ENCODE peak calls at places on chromosomes 4 and X, in five cellular contexts. One of them, this sample, is unnamed.
A peak's percentile ranks its signal among the peaks of the same experiment; 100 is the strongest.

GRCh38 chr4:89657931-89658700 is 178.8 kb downstream of the SNCA start:
- DNase-seq in osteoblast: no peak
- DNase-seq in AG04450: peak; percentile 1
- DNase-seq in HCT116: peak; percentile 28
- DNase-seq in WERI-Rb-1: no peak
- DNase-seq in this sample: no peak

GRCh38 chrX:132807411-132808030 is 150.9 kb downstream of the HS6ST2 start:
- DNase-seq in osteoblast: no peak
- DNase-seq in AG04450: no peak
- DNase-seq in HCT116: no peak
- DNase-seq in WERI-Rb-1: no peak
- DNase-seq in this sample: no peak

GRCh38 chr4:92406488-92406887 is 102.7 kb downstream of the GRID2 start:
- DNase-seq in osteoblast: no peak
- DNase-seq in AG04450: no peak
- DNase-seq in HCT116: no peak
- DNase-seq in WERI-Rb-1: no peak
- DNase-seq in this sample: no peak

GRCh38 chrX:78035061-78035460 is 65.6 kb upstream of the PGAM4 start:
- DNase-seq in osteoblast: no peak
- DNase-seq in AG04450: no peak
- DNase-seq in HCT116: no peak
- DNase-seq in WERI-Rb-1: no peak
- DNase-seq in this sample: no peak

GRCh38 chrX:19446397-19446796 is 68.9 kb downstream of the MAP3K15 start:
- DNase-seq in osteoblast: peak; percentile 53
- DNase-seq in AG04450: no peak
- DNase-seq in HCT116: no peak
- DNase-seq in WERI-Rb-1: no peak
- DNase-seq in this sample: no peak

GRCh38 chr4:20960291-20960690 is 260.0 kb downstream of the PACRGL start:
- DNase-seq in osteoblast: no peak
- DNase-seq in AG04450: no peak
- DNase-seq in HCT116: no peak
- DNase-seq in WERI-Rb-1: no peak
- DNase-seq in this sample: no peak

GRCh38 chrX:18151157-18151556 is 69.5 kb downstream of the BEND2 start:
- DNase-seq in osteoblast: no peak
- DNase-seq in AG04450: no peak
- DNase-seq in HCT116: no peak
- DNase-seq in WERI-Rb-1: no peak
- DNase-seq in this sample: no peak

GRCh38 chr4:80263541-80264351 is 2.7 kb upstream of the FGF5 start:
- DNase-seq in osteoblast: peak; percentile 26
- DNase-seq in AG04450: no peak
- DNase-seq in HCT116: no peak
- DNase-seq in WERI-Rb-1: no peak
- DNase-seq in this sample: peak; percentile 25

GRCh38 chrX:51878056-51878455 is 15.4 kb upstream of the MAGED1 start:
- DNase-seq in osteoblast: no peak
- DNase-seq in AG04450: no peak
- DNase-seq in HCT116: no peak
- DNase-seq in WERI-Rb-1: no peak
- DNase-seq in this sample: no peak

DNA sequence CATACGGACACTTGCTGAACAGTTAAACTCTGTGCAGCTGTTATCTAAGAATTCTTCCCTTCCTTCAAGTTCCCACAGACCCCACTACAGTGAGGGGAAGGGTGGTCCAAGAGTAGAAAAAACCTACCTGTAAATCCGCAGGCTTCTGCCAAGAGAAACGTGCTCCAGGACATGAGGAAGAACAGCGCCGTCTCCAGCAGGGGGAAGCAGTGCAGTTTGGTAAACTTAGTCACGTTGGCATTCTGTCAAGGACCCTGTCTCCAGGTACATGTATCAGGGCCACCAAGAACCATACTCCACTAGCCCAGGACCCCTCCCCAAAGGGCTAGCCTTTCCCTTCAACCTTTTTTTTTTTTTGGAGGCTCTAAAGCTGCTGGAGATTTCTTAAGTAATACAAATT is 79.9 kb downstream of the CHST7 start:
- DNase-seq in osteoblast: no peak
- DNase-seq in AG04450: no peak
- DNase-seq in HCT116: no peak
- DNase-seq in WERI-Rb-1: peak; percentile 30
- DNase-seq in this sample: peak; percentile 9
- TF ChIP-seq CTCF in osteoblast: peak; percentile 31
- TF ChIP-seq CTCF in AG04450: peak; percentile 29
- TF ChIP-seq CTCF in HCT116: peak; percentile 39
- TF ChIP-seq CTCF in WERI-Rb-1: peak; percentile 52
- TF ChIP-seq CTCF in this sample: peak; percentile 15

GRCh38 chr4:143539670-143540023 is 26.1 kb downstream of the SMARCA5 start:
- DNase-seq in osteoblast: no peak
- DNase-seq in AG04450: no peak
- DNase-seq in HCT116: no peak
- DNase-seq in WERI-Rb-1: no peak
- DNase-seq in this sample: no peak

DNA sequence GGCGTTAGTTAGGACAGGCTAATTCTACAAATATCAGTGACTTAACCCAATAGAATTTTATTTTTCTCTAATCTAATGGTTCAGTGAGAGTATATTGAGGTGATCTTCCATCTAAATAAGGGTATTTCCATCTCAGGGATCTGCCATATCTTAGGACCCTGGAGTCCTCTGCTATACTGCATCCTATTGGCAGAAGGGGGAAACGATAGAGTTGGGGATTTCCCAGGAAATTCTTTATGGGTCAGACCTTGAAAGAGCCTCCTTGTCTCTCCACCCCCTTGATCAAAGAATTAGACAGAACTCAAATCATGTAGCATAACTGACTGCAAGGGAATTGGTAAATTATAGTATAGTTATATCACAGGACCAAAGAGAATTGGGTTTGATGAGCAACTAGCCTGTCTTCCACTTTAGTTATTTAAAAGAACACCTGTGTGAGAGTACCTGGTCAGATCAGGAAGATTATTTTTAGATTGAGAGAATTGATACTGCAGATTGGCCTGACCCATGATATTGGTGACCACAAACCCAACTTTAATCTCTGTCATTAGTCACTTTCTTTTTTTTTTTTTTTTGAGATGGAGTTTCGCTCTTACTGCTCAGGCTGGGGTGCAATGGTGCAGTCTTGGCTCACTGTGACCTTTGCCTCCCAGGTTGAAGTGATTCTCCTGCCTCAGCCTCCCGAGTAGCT is 25.6 kb downstream of the SMARCA5 start:
- DNase-seq in osteoblast: no peak
- DNase-seq in AG04450: no peak
- DNase-seq in HCT116: no peak
- DNase-seq in WERI-Rb-1: no peak
- DNase-seq in this sample: no peak
- TF ChIP-seq CTCF in osteoblast: no peak
- TF ChIP-seq CTCF in AG04450: no peak
- TF ChIP-seq CTCF in HCT116: no peak
- TF ChIP-seq CTCF in WERI-Rb-1: no peak
- TF ChIP-seq CTCF in this sample: no peak

DNA sequence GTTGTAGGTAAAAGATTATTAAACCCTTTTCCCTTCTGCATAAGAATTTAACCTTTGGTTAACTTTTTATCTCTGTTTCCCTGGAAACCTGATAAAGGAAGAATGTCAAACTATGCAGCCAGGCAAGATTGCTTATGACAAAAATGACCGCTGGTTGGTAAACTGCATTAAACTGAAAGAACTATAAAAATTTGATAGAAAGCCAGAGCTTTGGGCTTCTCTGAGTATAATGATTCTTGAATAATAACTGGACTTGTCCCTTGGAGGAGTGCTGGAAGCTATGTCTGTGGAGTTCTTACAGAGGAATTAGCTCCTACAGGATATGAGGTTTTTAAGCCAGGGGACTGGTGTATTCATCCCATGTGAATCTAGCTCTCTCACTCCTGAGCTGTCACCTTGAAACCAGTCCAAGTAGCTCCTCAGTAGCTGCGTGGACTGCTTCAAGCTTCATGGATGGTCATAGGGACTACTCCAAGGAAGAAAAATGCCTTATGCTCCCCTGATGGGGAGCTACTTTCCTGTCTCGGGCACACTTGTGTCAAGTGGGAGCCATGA is 52.0 kb downstream of the RASL11B start:
- DNase-seq in osteoblast: no peak
- DNase-seq in AG04450: no peak
- DNase-seq in HCT116: no peak
- DNase-seq in WERI-Rb-1: no peak
- DNase-seq in this sample: no peak
- TF ChIP-seq CTCF in osteoblast: no peak
- TF ChIP-seq CTCF in AG04450: no peak
- TF ChIP-seq CTCF in HCT116: no peak
- TF ChIP-seq CTCF in WERI-Rb-1: no peak
- TF ChIP-seq CTCF in this sample: no peak

GRCh38 chrX:68234171-68234910 is 199.0 kb downstream of the OPHN1 start:
- DNase-seq in osteoblast: no peak
- DNase-seq in AG04450: no peak
- DNase-seq in HCT116: no peak
- DNase-seq in WERI-Rb-1: no peak
- DNase-seq in this sample: no peak

DNA sequence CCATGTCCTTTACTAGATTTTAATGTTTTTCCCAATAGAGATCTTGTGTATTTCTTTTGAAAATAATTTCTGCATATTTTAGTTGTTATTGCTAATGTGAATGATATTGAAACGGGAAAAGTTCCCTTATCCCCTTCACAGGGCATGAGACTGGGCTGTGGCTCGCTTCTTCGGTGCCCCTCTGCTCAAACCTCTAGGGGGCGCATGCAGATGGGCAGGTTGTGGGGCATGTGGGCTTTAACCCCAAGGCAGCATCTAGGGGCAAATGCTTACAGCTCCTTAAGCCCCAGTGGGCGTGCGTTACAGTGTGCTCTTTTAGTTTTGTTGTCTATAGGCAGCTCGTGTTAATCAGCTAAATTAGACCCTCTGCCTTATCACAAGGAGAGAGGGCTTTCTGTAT is 194.7 kb downstream of the OPHN1 start:
- DNase-seq in osteoblast: no peak
- DNase-seq in AG04450: no peak
- DNase-seq in HCT116: no peak
- DNase-seq in WERI-Rb-1: peak; percentile 28
- DNase-seq in this sample: no peak
- TF ChIP-seq CTCF in osteoblast: peak; percentile 47
- TF ChIP-seq CTCF in AG04450: peak; percentile 43
- TF ChIP-seq CTCF in HCT116: peak; percentile 74
- TF ChIP-seq CTCF in WERI-Rb-1: peak; percentile 63
- TF ChIP-seq CTCF in this sample: peak; percentile 15

GRCh38 chr4:168321006-168321405 is 2.5 kb upstream of the DDX60 start:
- DNase-seq in osteoblast: no peak
- DNase-seq in AG04450: no peak
- DNase-seq in HCT116: no peak
- DNase-seq in WERI-Rb-1: no peak
- DNase-seq in this sample: no peak

GRCh38 chr4:168319486-168320019 is 1.0 kb upstream of the DDX60 start:
- DNase-seq in osteoblast: no peak
- DNase-seq in AG04450: no peak
- DNase-seq in HCT116: no peak
- DNase-seq in WERI-Rb-1: no peak
- DNase-seq in this sample: no peak

DNA sequence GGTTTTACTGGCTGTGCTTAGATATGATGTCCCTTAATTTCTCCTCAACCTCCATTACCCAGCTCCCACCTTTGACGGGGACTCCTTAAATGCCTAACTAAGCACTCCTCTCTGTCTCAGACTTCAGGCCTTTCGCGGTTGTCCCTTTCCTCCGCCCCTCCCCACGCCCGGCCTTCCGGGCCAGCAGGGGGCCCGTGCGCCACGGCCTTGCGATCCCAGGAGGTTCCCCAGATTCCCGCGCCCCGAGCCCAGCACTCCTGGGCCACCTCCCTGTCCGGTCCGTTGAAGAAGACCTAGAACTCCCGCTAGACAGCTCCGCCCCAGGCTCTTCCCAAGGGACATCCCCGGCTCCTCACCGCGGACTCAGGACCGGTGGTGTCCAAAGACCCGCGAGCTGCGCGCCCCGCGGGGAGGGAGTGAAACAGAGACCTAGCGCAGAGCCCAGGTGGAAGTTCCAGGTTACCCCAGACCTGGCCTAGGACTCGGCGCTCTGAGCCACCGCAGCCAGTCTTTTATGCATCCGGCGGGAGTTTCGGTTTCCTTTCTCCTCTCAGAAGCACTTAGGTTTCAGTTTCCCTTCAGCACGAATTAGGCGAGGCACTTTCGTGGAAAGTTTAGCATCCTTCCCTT is at the start of gene DDX60:
- DNase-seq in osteoblast: peak; percentile 87
- DNase-seq in AG04450: peak; percentile 37
- DNase-seq in HCT116: peak; percentile 24
- DNase-seq in WERI-Rb-1: no peak
- DNase-seq in this sample: peak; percentile 69
- TF ChIP-seq CTCF in osteoblast: peak; percentile 40
- TF ChIP-seq CTCF in AG04450: peak; percentile 62
- TF ChIP-seq CTCF in HCT116: peak; percentile 45
- TF ChIP-seq CTCF in WERI-Rb-1: no peak
- TF ChIP-seq CTCF in this sample: peak; percentile 40

This sample was measured in nephron progenitor cell.